ENCODE peak calls at places on chromosomes 12 and 14, in eight cellular contexts. W is tibial nerve; H is smooth muscle cell of the brain vasculature; E is stimulated activated naive CD4-positive, alpha-beta T cell; F is ELF-1; G is activated CD8-positive, alpha-beta T cell treated with anti-CD3 and anti-CD28 coated beads, Interleukin-2, amount 10 ng/mL, durations not matched to agents 7 days and 5 days; T is endothelial cell of umbilical vein; K is bronchial epithelial cell. D is an unnamed sample.

GRCh38 chr14:95472819-95473251 is 43.6 kb downstream of the SYNE3 start:
- DNase-seq in E (no peak), H (no peak), W (no peak), F (no peak), G (no peak), T (no peak), K (no peak), D (no peak)

GRCh38 chr14:48325486-48325885 is 650.1 kb upstream of the MDGA2 start:
- DNase-seq in T (no peak), K (peak; percentile 24), W (no peak), H (no peak), F (no peak), E (no peak), G (no peak), D (no peak)

GRCh38 chr14:73760598-73761586 is 46.7 kb upstream of the PNMA1 start:
- DNase-seq in G (no peak), E (no peak), T (no peak), H (no peak), K (no peak), W (no peak), F (no peak), D (no peak)

GRCh38 chr12:22396253-22396652 is 61.7 kb upstream of the ST8SIA1 start:
- DNase-seq in F (no peak), H (no peak), W (no peak), E (no peak), K (no peak), G (no peak), T (no peak), D (no peak)

GRCh38 chr14:100147181-100147631 is 12.2 kb downstream of the DEGS2 start:
- DNase-seq in W (no peak), F (no peak), E (peak; percentile 66), T (no peak), G (peak; percentile 81), H (no peak), K (no peak), D (no peak)

GRCh38 chr12:71469235-71469873 is 29.8 kb downstream of the LGR5 start:
- DNase-seq in E (no peak), H (no peak), W (no peak), K (peak; percentile 35), T (no peak), G (no peak), F (peak; percentile 52), D (no peak)

GRCh38 chr14:101865288-101865687 is 99.1 kb upstream of the DYNC1H1 start:
- DNase-seq in F (no peak), W (no peak), T (no peak), G (no peak), K (no peak), E (no peak), H (no peak), D (no peak)

GRCh38 chr12:9843416-9843815 is 16.1 kb downstream of the KLRF1 start:
- DNase-seq in H (no peak), G (no peak), E (no peak), T (no peak), W (no peak), K (peak; percentile 38), F (no peak), D (no peak)

GRCh38 chr12:94839347-94839746 is 164.2 kb downstream of the NDUFA12 start:
- DNase-seq in E (no peak), H (no peak), W (no peak), G (no peak), F (no peak), T (no peak), K (no peak), D (no peak)

GRCh38 chr12:101045486-101046474 is 164.3 kb downstream of the SLC5A8 start:
- DNase-seq in W (no peak), E (no peak), H (no peak), F (no peak), T (no peak), G (no peak), K (peak; percentile 21), D (no peak)

GRCh38 chr14:78131616-78132015 is 38.6 kb upstream of the NRXN3 start:
- DNase-seq in E (no peak), K (no peak), W (no peak), T (no peak), H (no peak), G (no peak), F (no peak), D (no peak)

GRCh38 chr14:91396959-91397815 is 20.4 kb downstream of the CCDC88C start:
- DNase-seq in F (no peak), E (peak; percentile 46), K (peak; percentile 34), G (peak; percentile 82), T (peak; percentile 17), W (no peak), H (no peak), D (no peak)

GRCh38 chr14:76862546-76863282 is 36.5 kb downstream of the LRRC74A start:
- DNase-seq in W (no peak), G (peak; percentile 31), H (no peak), E (no peak), K (no peak), F (no peak), T (no peak), D (no peak)

GRCh38 chr12:124646385-124647230 is 79.2 kb upstream of the NCOR2 start:
- DNase-seq in T (no peak), G (peak; percentile 26), E (no peak), K (no peak), H (no peak), F (no peak), W (no peak), D (no peak)

GRCh38 chr12:51631591-51631990 is 40.6 kb downstream of the SCN8A start:
- DNase-seq in K (peak; percentile 72), F (no peak), E (no peak), G (no peak), H (no peak), W (no peak), T (peak; percentile 41), D (no peak)

GRCh38 chr12:81644503-81644902 is 114.6 kb downstream of the PPFIA2 start:
- DNase-seq in T (peak; percentile 41), G (no peak), E (no peak), F (no peak), H (peak; percentile 15), W (no peak), K (peak; percentile 63), D (no peak)

GRCh38 chr12:98470469-98471082 is 44.8 kb upstream of the TMPO start:
- DNase-seq in K (peak; percentile 29), G (no peak), E (no peak), H (no peak), F (no peak), T (no peak), W (no peak), D (no peak)

GRCh38 chr12:108696111-108696995 is 35.0 kb downstream of the CORO1C start:
- DNase-seq in H (no peak), W (no peak), F (no peak), K (peak; percentile 100), E (no peak), T (no peak), G (peak; percentile 35), D (no peak)

GRCh38 chr14:90693413-90693812 is 122.8 kb downstream of the TTC7B start:
- DNase-seq in W (no peak), H (no peak), F (no peak), T (no peak), G (no peak), E (no peak), K (peak; percentile 69), D (no peak)

GRCh38 chr14:91371011-91371989 is 46.3 kb downstream of the CCDC88C start:
- DNase-seq in E (no peak), K (no peak), W (no peak), G (no peak), F (no peak), H (no peak), T (no peak), D (no peak)

GRCh38 chr14:60965402-60965801 is 15.5 kb downstream of the TRMT5 start:
- DNase-seq in G (no peak), W (no peak), T (peak; percentile 81), K (peak; percentile 56), F (no peak), E (no peak), H (no peak), D (no peak)

GRCh38 chr12:94815958-94816357 is 165.6 kb upstream of the TMCC3 start:
- DNase-seq in W (no peak), K (no peak), E (no peak), F (peak; percentile 94), G (no peak), T (no peak), H (no peak), D (no peak)

GRCh38 chr14:50067723-50068495 is 48.5 kb downstream of the VCPKMT start:
- DNase-seq in K (peak; percentile 95), T (peak; percentile 38), W (no peak), F (no peak), E (no peak), H (peak; percentile 44), G (no peak), D (no peak)

GRCh38 chr14:55535521-55536207 is 44.3 kb upstream of the KTN1 start:
- DNase-seq in H (no peak), G (no peak), F (no peak), E (no peak), K (peak; percentile 88), T (peak; percentile 43), W (no peak), D (no peak)

GRCh38 chr14:89493877-89494634 is 77.0 kb upstream of the FOXN3 start:
- DNase-seq in T (no peak), F (no peak), E (no peak), W (no peak), G (no peak), H (no peak), K (no peak), D (no peak)

GRCh38 chr14:24843494-24843893 is 206.5 kb downstream of the STXBP6 start:
- DNase-seq in G (no peak), K (no peak), H (no peak), F (no peak), T (no peak), E (no peak), W (no peak), D (no peak)

GRCh38 chr14:59688224-59689170 is 111.9 kb upstream of the CCDC175 start:
- DNase-seq in H (no peak), T (peak; percentile 44), G (peak; percentile 49), E (no peak), W (no peak), K (peak; percentile 58), F (peak; percentile 74), D (no peak)

GRCh38 chr12:65937181-65937641 is 112.9 kb downstream of the HMGA2 start:
- DNase-seq in F (peak; percentile 67), W (no peak), K (no peak), H (no peak), E (no peak), T (no peak), G (no peak), D (no peak)

GRCh38 chr12:126247936-126248335 is 1182.7 kb downstream of the AACS start:
- DNase-seq in E (no peak), W (no peak), F (no peak), T (no peak), K (no peak), H (no peak), G (no peak), D (no peak)

GRCh38 chr12:54139030-54139429 is 49.8 kb downstream of the SMUG1 start:
- DNase-seq in T (no peak), G (no peak), W (no peak), K (no peak), H (no peak), F (no peak), E (no peak), D (no peak)

GRCh38 chr14:57729208-57730187 is 136.4 kb downstream of the SLC35F4 start:
- DNase-seq in G (no peak), F (no peak), K (no peak), T (no peak), H (no peak), W (no peak), E (no peak), D (no peak)

GRCh38 chr12:71139153-71139735 is 18.6 kb downstream of the TSPAN8 start:
- DNase-seq in K (no peak), W (no peak), E (no peak), F (no peak), G (no peak), T (no peak), H (no peak), D (no peak)

GRCh38 chr12:754871-755562 is 2.6 kb downstream of the WNK1 start:
- DNase-seq in T (peak; percentile 72), K (peak; percentile 69), G (peak; percentile 53), F (no peak), E (no peak), W (no peak), H (no peak), D (no peak)